ENCODE peak calls at places on chromosome 6, in four cellular contexts. One of them, this sample, is unnamed.

GRCh38 chr6:107401573-107401972 is 57.8 kb downstream of the PDSS2 start:
- DNase-seq in GM12865: no peak
- DNase-seq in uterus: no peak
- DNase-seq in prostate gland: no peak
- DNase-seq in this sample: no peak

GRCh38 chr6:129500958-129501381 is 209.0 kb downstream of the ARHGAP18 start:
- DNase-seq in GM12865: no peak
- DNase-seq in uterus: no peak
- DNase-seq in prostate gland: no peak
- DNase-seq in this sample: no peak

GRCh38 chr6:20182069-20182468 is 30.2 kb downstream of the MBOAT1 start:
- DNase-seq in uterus: no peak
- DNase-seq in GM12865: no peak
- DNase-seq in prostate gland: no peak
- DNase-seq in this sample: no peak

GRCh38 chr6:21937466-21937865 is 343.9 kb downstream of the SOX4 start:
- DNase-seq in prostate gland: no peak
- DNase-seq in uterus: no peak
- DNase-seq in GM12865: peak
- DNase-seq in this sample: no peak

GRCh38 chr6:138088307-138088744 is 18.9 kb downstream of the PERP start:
- DNase-seq in uterus: no peak
- DNase-seq in GM12865: no peak
- DNase-seq in prostate gland: peak
- DNase-seq in this sample: no peak

GRCh38 chr6:10694302-10695085 is at the start of the genes C6orf52 and PAK1IP1:
- DNase-seq in prostate gland: peak
- DNase-seq in uterus: peak
- DNase-seq in GM12865: peak
- DNase-seq in this sample: peak

GRCh38 chr6:34146021-34146782 is at the start of gene GRM4:
- DNase-seq in GM12865: no peak
- DNase-seq in prostate gland: no peak
- DNase-seq in uterus: no peak
- DNase-seq in this sample: no peak

GRCh38 chr6:1065986-1066385 is 245.9 kb upstream of the FOXQ1 start:
- DNase-seq in uterus: no peak
- DNase-seq in GM12865: no peak
- DNase-seq in prostate gland: no peak
- DNase-seq in this sample: no peak

GRCh38 chr6:40308533-40309306 is 278.4 kb downstream of the LRFN2 start:
- DNase-seq in uterus: peak
- DNase-seq in prostate gland: peak
- DNase-seq in GM12865: peak
- DNase-seq in this sample: peak

GRCh38 chr6:5442319-5442718 is 181.0 kb downstream of the FARS2 start:
- DNase-seq in prostate gland: no peak
- DNase-seq in GM12865: no peak
- DNase-seq in uterus: no peak
- DNase-seq in this sample: no peak

GRCh38 chr6:136921936-136922679 is at the start of gene SLC35D3:
- DNase-seq in GM12865: peak
- DNase-seq in uterus: no peak
- DNase-seq in prostate gland: no peak
- DNase-seq in this sample: no peak

GRCh38 chr6:72650081-72650745 is 28.3 kb downstream of the KCNQ5 start:
- DNase-seq in GM12865: no peak
- DNase-seq in prostate gland: no peak
- DNase-seq in uterus: no peak
- DNase-seq in this sample: no peak

GRCh38 chr6:108163644-108164536 is 1.9 kb upstream of the NR2E1 start:
- DNase-seq in prostate gland: no peak
- DNase-seq in GM12865: no peak
- DNase-seq in uterus: no peak
- DNase-seq in this sample: no peak

GRCh38 chr6:106745824-106746610 is 116.6 kb downstream of the QRSL1 start:
- DNase-seq in prostate gland: no peak
- DNase-seq in uterus: no peak
- DNase-seq in GM12865: no peak
- DNase-seq in this sample: no peak

GRCh38 chr6:13362432-13362831 is 34.1 kb upstream of the TBC1D7 start:
- DNase-seq in prostate gland: no peak
- DNase-seq in GM12865: no peak
- DNase-seq in uterus: no peak
- DNase-seq in this sample: no peak

GRCh38 chr6:29797966-29798365 is 29.7 kb upstream of the HLA-G start:
- DNase-seq in prostate gland: no peak
- DNase-seq in GM12865: no peak
- DNase-seq in uterus: no peak
- DNase-seq in this sample: no peak

GRCh38 chr6:77015350-77015749 is 447.9 kb downstream of the HTR1B start:
- DNase-seq in prostate gland: no peak
- DNase-seq in uterus: no peak
- DNase-seq in GM12865: no peak
- DNase-seq in this sample: no peak

GRCh38 chr6:106069478-106069877 is 16.7 kb upstream of the PRDM1 start:
- DNase-seq in GM12865: no peak
- DNase-seq in uterus: no peak
- DNase-seq in prostate gland: peak
- DNase-seq in this sample: no peak

DNA sequence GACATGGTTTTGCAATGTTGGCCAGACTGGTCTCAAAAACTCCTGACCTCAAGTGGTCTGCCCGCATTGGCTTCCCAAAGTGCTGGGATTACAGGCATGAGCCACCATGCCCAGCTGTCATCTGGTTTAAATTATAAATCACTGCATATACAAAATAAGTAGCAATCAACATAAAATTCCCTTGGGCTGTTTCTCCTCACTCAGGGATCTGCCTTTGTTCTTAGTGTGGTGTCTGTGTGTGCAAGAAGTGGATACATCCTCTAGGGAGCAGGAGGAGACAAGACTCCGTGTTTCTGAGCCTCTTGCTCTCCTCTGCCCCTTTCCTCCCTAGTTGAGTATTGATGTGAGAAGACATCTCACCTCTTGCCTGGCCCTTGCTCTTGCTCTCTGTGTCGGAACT is 65.2 kb upstream of the ADGRF4 start:
- DNase-seq in prostate gland: no peak
- DNase-seq in GM12865: no peak
- DNase-seq in uterus: no peak
- DNase-seq in this sample: no peak
- TF ChIP-seq CTCF in prostate gland: no peak
- TF ChIP-seq CTCF in GM12865: no peak
- TF ChIP-seq CTCF in uterus: no peak
- TF ChIP-seq CTCF in this sample: no peak

DNA sequence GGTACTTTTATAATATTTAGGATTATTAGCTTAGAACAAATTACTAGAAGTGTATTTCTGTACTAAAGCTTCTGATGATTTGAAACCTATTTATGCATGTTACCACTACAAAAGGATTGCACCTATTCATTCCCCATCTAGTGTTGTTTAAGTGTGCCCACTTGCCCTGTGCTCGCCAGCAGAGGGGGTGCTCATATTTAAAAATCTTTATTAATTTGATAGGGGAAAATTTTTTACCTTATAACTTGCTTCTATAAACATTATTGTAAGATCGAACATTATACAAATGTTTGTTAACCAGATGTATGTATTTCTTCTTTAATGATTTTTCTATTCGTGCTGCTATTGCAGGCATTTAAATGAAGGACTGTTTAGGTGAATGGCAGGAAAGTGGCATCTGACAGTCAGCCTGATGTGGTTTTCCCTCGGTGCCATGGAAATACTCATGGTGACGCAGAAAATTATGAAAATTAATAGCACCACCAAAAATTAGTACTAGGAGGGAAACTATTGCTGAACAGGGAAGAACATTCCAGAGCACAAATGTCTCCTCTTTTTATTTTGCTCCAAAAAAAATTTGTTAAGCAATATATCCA is 44.1 kb upstream of the FNDC1 start:
- DNase-seq in GM12865: no peak
- DNase-seq in prostate gland: no peak
- DNase-seq in uterus: no peak
- DNase-seq in this sample: no peak
- TF ChIP-seq CTCF in GM12865: no peak
- TF ChIP-seq CTCF in prostate gland: no peak
- TF ChIP-seq CTCF in uterus: no peak
- TF ChIP-seq CTCF in this sample: peak

DNA sequence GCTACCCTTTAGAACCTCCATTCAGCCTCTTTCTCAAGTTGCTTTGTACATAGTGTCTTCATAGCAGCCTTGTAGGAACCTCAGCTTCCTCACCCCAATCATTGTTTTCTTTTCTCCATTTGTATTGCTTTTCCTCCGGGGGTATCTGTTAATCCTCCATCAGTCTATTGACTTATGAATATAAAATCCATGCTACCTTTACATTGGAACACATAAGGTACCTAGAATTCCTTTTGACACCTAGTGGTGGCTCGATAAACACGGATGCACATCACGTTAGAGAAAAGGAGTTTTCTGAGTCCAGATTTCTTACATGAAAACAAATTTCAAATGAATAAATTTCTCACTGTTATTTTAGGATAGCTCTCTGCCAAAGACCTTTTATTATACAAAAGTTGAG is 6.3 kb upstream of the EDN1 start:
- DNase-seq in GM12865: no peak
- DNase-seq in prostate gland: no peak
- DNase-seq in uterus: no peak
- DNase-seq in this sample: no peak
- TF ChIP-seq CTCF in GM12865: no peak
- TF ChIP-seq CTCF in prostate gland: no peak
- TF ChIP-seq CTCF in uterus: no peak
- TF ChIP-seq CTCF in this sample: no peak

GRCh38 chr6:25623065-25623464 is 28.9 kb upstream of the SCGN start:
- DNase-seq in uterus: no peak
- DNase-seq in prostate gland: no peak
- DNase-seq in GM12865: no peak
- DNase-seq in this sample: no peak
- TF ChIP-seq CTCF in uterus: no peak
- TF ChIP-seq CTCF in prostate gland: no peak
- TF ChIP-seq CTCF in GM12865: no peak
- TF ChIP-seq CTCF in this sample: no peak

This sample was measured in progenitor cell of endocrine pancreas.